ENCODE peak calls at places on chromosomes 7 and 10, in five cellular contexts. Y is neural progenitor cell, O is choroid plexus epithelial cell, M is PC-3, X is astrocyte. Z is an unnamed sample.

GRCh38 chr7:47557986-47558670 is 23.8 kb downstream of the TNS3 start:
- DNase-seq in X (no peak), O (no peak), M (no peak), Y (peak; percentile 49), Z (no peak)

GRCh38 chr7:157618823-157619606 is 282.2 kb downstream of the DNAJB6 start:
- DNase-seq in M (no peak), O (no peak), Y (no peak), X (no peak), Z (no peak)

GRCh38 chr10:91779011-91779605 is 19.1 kb upstream of the TNKS2 start:
- DNase-seq in M (peak; percentile 69), Y (no peak), O (no peak), X (peak; percentile 45), Z (no peak)

GRCh38 chr10:6383099-6383812 is 180.5 kb downstream of the PFKFB3 start:
- DNase-seq in M (no peak), X (peak; percentile 76), Y (no peak), O (peak; percentile 36), Z (peak; percentile 66)

GRCh38 chr7:115235075-115235474 is 313.2 kb downstream of the MDFIC start:
- DNase-seq in X (no peak), M (no peak), O (no peak), Y (no peak), Z (no peak)

GRCh38 chr7:91446819-91447218 is 182.6 kb downstream of the FZD1 start:
- DNase-seq in O (peak; percentile 14), Y (no peak), X (no peak), M (no peak), Z (no peak)

GRCh38 chr10:99630991-99631390 is 10.8 kb upstream of the SLC25A28 start:
- DNase-seq in M (no peak), Y (no peak), X (peak; percentile 48), O (peak; percentile 17), Z (peak; percentile 37)

GRCh38 chr7:32536585-32536984 is 41.3 kb downstream of the AVL9 start:
- DNase-seq in M (peak; percentile 86), Y (no peak), O (peak; percentile 67), X (peak; percentile 78), Z (peak; percentile 52)

GRCh38 chr10:48517911-48518321 is 87.0 kb downstream of the ARHGAP22 start:
- DNase-seq in M (no peak), Y (no peak), X (no peak), O (peak; percentile 36), Z (no peak)

GRCh38 chr10:45509491-45509890 is 135.5 kb downstream of the ALOX5 start:
- DNase-seq in X (no peak), M (peak; percentile 90), O (no peak), Y (no peak), Z (no peak)

GRCh38 chr7:68729361-68729760 is 868.9 kb upstream of the AUTS2 start:
- DNase-seq in M (no peak), X (no peak), Y (peak; percentile 14), O (no peak), Z (no peak)

GRCh38 chr7:68733219-68734143 is 864.8 kb upstream of the AUTS2 start:
- DNase-seq in X (peak; percentile 62), Y (peak; percentile 18), M (no peak), O (no peak), Z (peak; percentile 20)

GRCh38 chr7:68730871-68731403 is 867.3 kb upstream of the AUTS2 start:
- DNase-seq in X (no peak), Y (no peak), M (no peak), O (no peak), Z (no peak)

GRCh38 chr7:68726386-68726785 is 871.9 kb upstream of the AUTS2 start:
- DNase-seq in Y (no peak), M (no peak), X (no peak), O (no peak), Z (no peak)

DNA sequence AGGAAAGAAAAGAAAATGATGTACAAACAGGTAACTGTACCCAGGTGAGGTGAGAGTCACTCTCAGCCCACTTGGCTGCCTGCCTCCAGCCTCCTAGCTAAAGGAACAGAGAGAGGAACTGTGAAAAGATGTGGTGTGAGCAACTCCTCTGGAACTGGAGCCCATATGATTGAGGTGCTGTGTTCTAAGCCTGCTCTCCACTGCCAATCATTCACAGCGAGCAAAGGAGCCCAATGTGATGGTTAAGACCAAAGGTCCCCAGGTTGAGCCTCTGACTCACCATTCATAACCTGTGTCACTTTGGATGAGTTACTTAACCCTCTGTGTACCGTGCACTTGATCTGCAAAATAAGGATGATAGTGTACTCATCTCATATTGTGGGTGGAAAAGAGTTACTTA is 868.1 kb upstream of the AUTS2 start:
- DNase-seq in O (no peak), M (no peak), X (no peak), Y (no peak), Z (no peak)
- TF ChIP-seq CTCF in O (no peak), M (no peak), X (no peak), Y (no peak), Z (no peak)

GRCh38 chr7:77202544-77202976 is 2.9 kb upstream of the FGL2 start:
- DNase-seq in X (no peak), M (no peak), O (no peak), Y (no peak), Z (no peak)
- H3K4me3 ChIP-seq in X (no peak overlapping the region), M (no peak overlapping the region), O (no peak overlapping the region), Y (no peak overlapping the region), Z (no peak overlapping the region)

GRCh38 chr10:97331304-97331703 is 3.2 kb downstream of the FRAT2 start:
- DNase-seq in M (no peak), Y (no peak), O (no peak), X (no peak), Z (no peak)

GRCh38 chr10:97334370-97335175 is at the start of gene FRAT2:
- DNase-seq in M (peak; percentile 78), O (peak; percentile 95), X (peak; percentile 83), Y (peak; percentile 95), Z (peak; percentile 93)

GRCh38 chr10:97333351-97333600 is 1.3 kb downstream of the FRAT2 start:
- DNase-seq in Y (peak; percentile 62), M (no peak), X (peak; percentile 24), O (peak; percentile 58), Z (no peak)

GRCh38 chr10:97333601-97334369 is 744 bp downstream of the FRAT2 start:
- DNase-seq in X (peak; percentile 35), O (peak; percentile 61), Y (peak; percentile 61), M (peak; percentile 47), Z (peak; percentile 32)

DNA sequence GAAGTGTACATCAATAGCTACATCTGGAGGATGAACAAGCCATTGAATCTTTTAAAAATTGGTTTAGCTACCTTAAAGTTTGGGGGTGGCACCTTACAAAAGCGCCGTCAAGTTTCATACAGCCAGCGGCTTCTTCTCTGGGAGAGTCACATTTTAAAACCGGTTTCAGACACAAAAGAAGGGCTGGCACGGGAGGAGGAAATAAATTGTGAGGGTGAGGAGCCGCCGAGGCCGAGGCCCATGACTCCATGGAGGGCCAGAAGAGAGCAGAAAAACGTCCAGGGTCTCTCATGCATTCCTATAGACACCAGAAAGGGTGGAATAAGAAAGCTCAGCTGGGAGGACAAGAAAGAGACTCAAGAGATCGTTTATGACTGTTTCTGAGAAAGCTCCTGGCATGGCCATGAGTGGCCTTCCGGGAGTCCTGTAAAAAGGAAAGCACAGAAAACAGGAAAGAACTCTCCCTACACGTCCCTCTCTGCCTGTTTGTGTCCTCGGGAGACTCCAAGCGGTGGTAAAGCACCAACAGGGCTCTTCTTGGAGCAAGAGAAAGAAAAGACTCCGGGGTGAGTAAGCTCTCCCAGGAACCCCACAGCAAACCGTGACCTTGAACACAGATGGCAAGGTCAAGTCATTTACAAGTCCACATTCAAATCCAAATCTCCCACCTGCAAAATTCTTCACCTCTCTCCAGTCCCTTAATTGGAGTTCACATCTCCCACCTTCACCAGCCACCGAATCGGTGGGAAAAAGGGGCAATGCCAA is 1.8 kb downstream of the FRAT2 start:
- DNase-seq in X (peak; percentile 67), O (peak; percentile 85), M (peak; percentile 75), Y (peak; percentile 62), Z (peak; percentile 86)
- TF ChIP-seq CTCF in X (no peak), O (peak; percentile 68), M (peak; percentile 44), Y (no peak), Z (peak; percentile 61)

GRCh38 chr10:34475222-34475621 is 339.9 kb downstream of the PARD3 start:
- DNase-seq in O (no peak), M (peak; percentile 40), Y (no peak), X (peak; percentile 5), Z (no peak)
- H3K4me3 ChIP-seq in O (no peak overlapping the region), M (no peak overlapping the region), Y (no peak overlapping the region), X (no peak overlapping the region), Z (no peak overlapping the region)

GRCh38 chr7:28044825-28045224 is 135.8 kb downstream of the JAZF1 start:
- DNase-seq in X (no peak), Y (peak; percentile 27), O (no peak), M (no peak), Z (no peak)

GRCh38 chr7:28045592-28045991 is 135.0 kb downstream of the JAZF1 start:
- DNase-seq in O (no peak), M (no peak), Y (no peak), X (no peak), Z (no peak)

GRCh38 chr7:28042721-28043120 is 137.9 kb downstream of the JAZF1 start:
- DNase-seq in M (no peak), X (no peak), Y (no peak), O (no peak), Z (no peak)

GRCh38 chr7:28038175-28038855 is 142.3 kb downstream of the JAZF1 start:
- DNase-seq in O (no peak), Y (no peak), M (peak; percentile 48), X (no peak), Z (peak; percentile 52)

GRCh38 chr7:28041508-28042314 is 138.9 kb downstream of the JAZF1 start:
- DNase-seq in M (peak; percentile 77), Y (no peak), X (peak; percentile 92), O (peak; percentile 79), Z (peak; percentile 99)
- TF ChIP-seq CTCF in M (no peak), Y (no peak), X (no peak), O (no peak), Z (peak; percentile 16)

DNA sequence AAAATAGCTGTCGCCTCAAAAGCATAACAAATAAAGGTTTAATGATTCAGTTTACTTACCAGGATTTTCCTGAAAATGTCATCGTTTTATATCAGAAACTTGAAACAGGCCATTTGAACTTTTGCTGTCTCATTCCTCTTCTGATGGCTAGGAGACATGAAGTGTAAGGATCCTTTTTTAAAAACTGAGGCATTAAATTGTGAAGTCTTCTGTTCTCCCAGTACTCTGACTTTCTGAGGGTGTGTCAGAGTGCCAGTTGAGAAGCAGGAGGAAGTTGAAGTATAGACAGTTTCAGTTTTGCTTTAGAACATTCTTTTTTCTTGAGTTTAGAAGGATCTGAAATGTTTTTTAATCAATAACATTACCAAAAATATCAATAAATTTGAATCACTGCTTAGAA is at the start of gene SAMD9L:
- DNase-seq in M (peak; percentile 13), X (no peak), O (peak; percentile 53), Y (no peak), Z (peak; percentile 25)
- H3K4me3 ChIP-seq in M (peak within 1 kb of the TSS; percentile 74), X (peak within 1 kb of the TSS; percentile 53), O (peak within 1 kb of the TSS; percentile 48), Y (no peak within 1 kb of the TSS), Z (peak within 1 kb of the TSS; percentile 66)

DNA sequence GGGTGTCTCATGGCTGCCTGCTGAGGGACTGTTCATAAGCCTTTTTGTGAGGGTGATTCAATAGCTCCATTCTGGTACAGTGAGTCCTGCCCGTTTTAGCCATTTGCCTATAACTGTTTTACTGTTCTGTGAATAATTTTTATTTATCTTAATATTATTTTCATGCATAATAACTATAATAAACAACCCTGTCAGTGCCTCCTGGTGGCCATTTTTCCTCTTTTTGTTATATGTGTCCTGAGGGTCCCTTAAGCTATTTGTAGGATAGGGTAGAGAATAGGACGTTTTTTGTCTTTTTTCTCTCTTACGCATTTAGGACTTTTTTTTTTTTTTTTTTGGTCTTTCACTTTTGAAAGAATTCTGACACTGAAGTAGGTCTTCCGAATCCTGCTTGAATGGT is 2.9 kb downstream of the C1QL3 start:
- DNase-seq in M (peak; percentile 23), Y (no peak), O (peak; percentile 26), X (no peak), Z (no peak)
- TF ChIP-seq CTCF in M (peak; percentile 33), Y (peak; percentile 39), O (peak; percentile 45), X (peak; percentile 7), Z (no peak)

GRCh38 chr7:120014920-120015465 is 258.0 kb upstream of the KCND2 start:
- DNase-seq in Y (peak; percentile 39), X (peak; percentile 37), O (no peak), M (no peak), Z (peak; percentile 29)
- H3K4me3 ChIP-seq in Y (no peak overlapping the region), X (no peak overlapping the region), O (no peak overlapping the region), M (no peak overlapping the region), Z (no peak overlapping the region)

Z was measured in AG10803.